ENCODE peak calls at places on chromosomes 4 and X, in seven cellular contexts. P is epithelial cell of esophagus, T is activated T-cell treated with anti-CD3 and anti-CD28 coated beads for 48 hours, M is posterior vena cava, U is GOT3, B is non-pigmented ciliary epithelial cell, G is NCI-H1092 treated with DMSO at 0.1 percent for 48 hours. O is an unnamed sample.

GRCh38 chrX:119477812-119478232 is 9.6 kb downstream of the SLC25A5 start:
- DNase-seq in P (peak), T (no peak), M (no peak), U (peak), B (peak), G (no peak), O (peak)

GRCh38 chrX:133640161-133641015 is 225.1 kb upstream of the GPC4 start:
- DNase-seq in P (peak), T (no peak), M (no peak), U (no peak), B (no peak), G (no peak), O (no peak)

GRCh38 chr4:62450740-62451139 is 1250.6 kb downstream of the ADGRL3 start:
- DNase-seq in P (no peak), T (no peak), M (no peak), U (no peak), B (no peak), G (no peak), O (no peak)

GRCh38 chrX:42832764-42833549 is 55.0 kb upstream of the PPP1R2C start:
- DNase-seq in P (peak), T (no peak), M (no peak), U (no peak), B (no peak), G (no peak), O (peak)

GRCh38 chr4:124202106-124202505 is 510.4 kb downstream of the ANKRD50 start:
- DNase-seq in P (peak), T (no peak), M (no peak), U (no peak), B (no peak), G (no peak), O (peak)

GRCh38 chr4:951594-952468 is 19.6 kb downstream of the TMEM175 start:
- DNase-seq in P (no peak), T (no peak), M (peak), U (no peak), B (no peak), G (no peak), O (no peak)

GRCh38 chr4:123262080-123262479 is 134.5 kb upstream of the SPRY1 start:
- DNase-seq in P (no peak), T (no peak), M (no peak), U (no peak), B (no peak), G (no peak), O (no peak)

GRCh38 chr4:139609647-139610046 is 53.6 kb upstream of the SETD7 start:
- DNase-seq in P (peak), T (no peak), M (no peak), U (no peak), B (no peak), G (no peak), O (peak)

GRCh38 chr4:70630162-70630561 is 1.6 kb downstream of the ENAM start:
- DNase-seq in P (no peak), T (no peak), M (no peak), U (no peak), B (no peak), G (no peak), O (no peak)

GRCh38 chrX:110402091-110402854 is 43.6 kb downstream of the RTL9 start:
- DNase-seq in P (peak), T (no peak), M (peak), U (no peak), B (no peak), G (no peak), O (peak)

GRCh38 chrX:10110316-10110932 is 46.4 kb upstream of the CLCN4 start:
- DNase-seq in P (no peak), T (no peak), M (no peak), U (no peak), B (no peak), G (no peak), O (no peak)

GRCh38 chr4:55549888-55550287 is 3.2 kb upstream of the CLOCK start:
- DNase-seq in P (peak), T (no peak), M (no peak), U (no peak), B (peak), G (no peak), O (peak)

GRCh38 chr4:152500798-152501434 is 35.0 kb downstream of the FBXW7 start:
- DNase-seq in P (peak), T (no peak), M (no peak), U (no peak), B (peak), G (peak), O (peak)

GRCh38 chrX:23844502-23845138 is 61.6 kb downstream of the SAT1 start:
- DNase-seq in P (no peak), T (no peak), M (no peak), U (no peak), B (no peak), G (no peak), O (no peak)

GRCh38 chr4:42331914-42332368 is 65.3 kb upstream of the SHISA3 start:
- DNase-seq in P (peak), T (no peak), M (no peak), U (no peak), B (peak), G (no peak), O (peak)

GRCh38 chrX:13487731-13488505 is 81.5 kb upstream of the EGFL6 start:
- DNase-seq in P (peak), T (no peak), M (no peak), U (peak), B (peak), G (peak), O (peak)

GRCh38 chrX:34877451-34877850 is 65.1 kb upstream of the FAM47B start:
- DNase-seq in P (no peak), T (no peak), M (no peak), U (no peak), B (peak), G (no peak), O (peak)

GRCh38 chr4:141004844-141005243 is 128.4 kb downstream of the RNF150 start:
- DNase-seq in P (no peak), T (no peak), M (no peak), U (no peak), B (no peak), G (no peak), O (no peak)

GRCh38 chr4:8759987-8760386 is 111.7 kb downstream of the HMX1 start:
- DNase-seq in P (no peak), T (no peak), M (peak), U (no peak), B (no peak), G (no peak), O (no peak)

O was measured in MCF 10A.